ENCODE peak calls at places on chromosomes 6 and 20, in five cellular contexts. One of them, this sample, is unnamed.

GRCh38 chr20:64161595-64162238 is 2.5 kb upstream of the MYT1 start:
- DNase-seq in fibroblast of the aortic adventitia: peak
- DNase-seq in ovary: peak
- DNase-seq in body of pancreas: peak
- DNase-seq in stomach: no peak
- DNase-seq in this sample: peak

GRCh38 chr6:137880633-137881521 is 13.8 kb downstream of the TNFAIP3 start:
- DNase-seq in body of pancreas: no peak
- DNase-seq in ovary: no peak
- DNase-seq in fibroblast of the aortic adventitia: no peak
- DNase-seq in stomach: no peak
- DNase-seq in this sample: no peak

GRCh38 chr6:139600919-139601470 is 226.5 kb upstream of the CITED2 start:
- DNase-seq in ovary: no peak
- DNase-seq in fibroblast of the aortic adventitia: no peak
- DNase-seq in stomach: no peak
- DNase-seq in body of pancreas: no peak
- DNase-seq in this sample: no peak

GRCh38 chr6:137217801-137218472 is 1.2 kb downstream of the IFNGR1 start:
- DNase-seq in body of pancreas: peak
- DNase-seq in stomach: no peak
- DNase-seq in ovary: no peak
- DNase-seq in fibroblast of the aortic adventitia: peak
- DNase-seq in this sample: no peak

GRCh38 chr6:55758156-55758942 is 117.0 kb downstream of the BMP5 start:
- DNase-seq in fibroblast of the aortic adventitia: peak
- DNase-seq in ovary: no peak
- DNase-seq in body of pancreas: peak
- DNase-seq in stomach: no peak
- DNase-seq in this sample: no peak

GRCh38 chr6:7033202-7033601 is 74.6 kb upstream of the RREB1 start:
- DNase-seq in stomach: no peak
- DNase-seq in body of pancreas: peak
- DNase-seq in ovary: no peak
- DNase-seq in fibroblast of the aortic adventitia: no peak
- DNase-seq in this sample: no peak

GRCh38 chr6:168641455-168641854 is 200.5 kb downstream of the SMOC2 start:
- DNase-seq in fibroblast of the aortic adventitia: peak
- DNase-seq in ovary: no peak
- DNase-seq in stomach: no peak
- DNase-seq in body of pancreas: no peak
- DNase-seq in this sample: no peak

GRCh38 chr6:163340201-163340887 is 74.2 kb upstream of the QKI start:
- DNase-seq in body of pancreas: no peak
- DNase-seq in stomach: no peak
- DNase-seq in fibroblast of the aortic adventitia: no peak
- DNase-seq in ovary: no peak
- DNase-seq in this sample: no peak

GRCh38 chr20:25720285-25720684 is 23.6 kb upstream of the ZNF337 start:
- DNase-seq in ovary: no peak
- DNase-seq in fibroblast of the aortic adventitia: no peak
- DNase-seq in body of pancreas: no peak
- DNase-seq in stomach: no peak
- DNase-seq in this sample: no peak

GRCh38 chr20:56400001-56400640 is 7.7 kb downstream of the CSTF1 start:
- DNase-seq in stomach: peak
- DNase-seq in body of pancreas: peak
- DNase-seq in fibroblast of the aortic adventitia: peak
- DNase-seq in ovary: no peak
- DNase-seq in this sample: no peak

GRCh38 chr6:139240161-139241010 is 51.4 kb downstream of the TXLNB start:
- DNase-seq in body of pancreas: peak
- DNase-seq in stomach: peak
- DNase-seq in fibroblast of the aortic adventitia: peak
- DNase-seq in ovary: no peak
- DNase-seq in this sample: peak

GRCh38 chr6:155254139-155254538 is 9.7 kb upstream of the CLDN20 start:
- DNase-seq in ovary: no peak
- DNase-seq in stomach: no peak
- DNase-seq in body of pancreas: no peak
- DNase-seq in fibroblast of the aortic adventitia: no peak
- DNase-seq in this sample: no peak

GRCh38 chr6:12060780-12061619 is 48.9 kb downstream of the HIVEP1 start:
- DNase-seq in stomach: peak
- DNase-seq in ovary: no peak
- DNase-seq in body of pancreas: peak
- DNase-seq in fibroblast of the aortic adventitia: no peak
- DNase-seq in this sample: no peak

GRCh38 chr6:102417368-102417767 is 1023.9 kb downstream of the GRIK2 start:
- DNase-seq in stomach: no peak
- DNase-seq in ovary: no peak
- DNase-seq in fibroblast of the aortic adventitia: no peak
- DNase-seq in body of pancreas: no peak
- DNase-seq in this sample: no peak

GRCh38 chr6:583639-584038 is 73.3 kb downstream of the HUS1B start:
- DNase-seq in ovary: no peak
- DNase-seq in stomach: no peak
- DNase-seq in fibroblast of the aortic adventitia: no peak
- DNase-seq in body of pancreas: no peak
- DNase-seq in this sample: no peak

GRCh38 chr6:88538130-88538706 is 372.1 kb upstream of the CNR1 start:
- DNase-seq in fibroblast of the aortic adventitia: no peak
- DNase-seq in ovary: no peak
- DNase-seq in body of pancreas: no peak
- DNase-seq in stomach: no peak
- DNase-seq in this sample: no peak

GRCh38 chr6:23704655-23705054 is 421.4 kb upstream of the NRSN1 start:
- DNase-seq in body of pancreas: no peak
- DNase-seq in ovary: no peak
- DNase-seq in stomach: no peak
- DNase-seq in fibroblast of the aortic adventitia: no peak
- DNase-seq in this sample: no peak

GRCh38 chr6:154622618-154623336 is 110.4 kb upstream of the SCAF8 start:
- DNase-seq in fibroblast of the aortic adventitia: no peak
- DNase-seq in stomach: peak
- DNase-seq in body of pancreas: peak
- DNase-seq in ovary: no peak
- DNase-seq in this sample: no peak

GRCh38 chr20:36303831-36304230 is 2.3 kb upstream of the DLGAP4 start:
- DNase-seq in body of pancreas: no peak
- DNase-seq in ovary: no peak
- DNase-seq in stomach: peak
- DNase-seq in fibroblast of the aortic adventitia: no peak
- DNase-seq in this sample: no peak

GRCh38 chr6:144749263-144749662 is 464.1 kb downstream of the UTRN start:
- DNase-seq in stomach: no peak
- DNase-seq in fibroblast of the aortic adventitia: no peak
- DNase-seq in body of pancreas: no peak
- DNase-seq in ovary: no peak
- DNase-seq in this sample: no peak

GRCh38 chr6:12009904-12010634 is 2.0 kb upstream of the HIVEP1 start:
- DNase-seq in body of pancreas: no peak
- DNase-seq in ovary: no peak
- DNase-seq in fibroblast of the aortic adventitia: peak
- DNase-seq in stomach: no peak
- DNase-seq in this sample: no peak

GRCh38 chr6:134077301-134077700 is 24.9 kb upstream of the SLC2A12 start:
- DNase-seq in body of pancreas: no peak
- DNase-seq in ovary: no peak
- DNase-seq in stomach: no peak
- DNase-seq in fibroblast of the aortic adventitia: peak
- DNase-seq in this sample: no peak

GRCh38 chr6:8589941-8590676 is 154.8 kb upstream of the SLC35B3 start:
- DNase-seq in ovary: no peak
- DNase-seq in body of pancreas: no peak
- DNase-seq in stomach: no peak
- DNase-seq in fibroblast of the aortic adventitia: no peak
- DNase-seq in this sample: no peak

GRCh38 chr6:108113557-108114519 is 39.3 kb upstream of the OSTM1 start:
- DNase-seq in body of pancreas: peak
- DNase-seq in stomach: no peak
- DNase-seq in ovary: peak
- DNase-seq in fibroblast of the aortic adventitia: peak
- DNase-seq in this sample: no peak

GRCh38 chr6:42138630-42139619 is 3.5 kb downstream of the C6orf132 start:
- DNase-seq in body of pancreas: no peak
- DNase-seq in ovary: no peak
- DNase-seq in fibroblast of the aortic adventitia: no peak
- DNase-seq in stomach: no peak
- DNase-seq in this sample: peak

GRCh38 chr20:992801-993535 is 9.1 kb downstream of the RSPO4 start:
- DNase-seq in stomach: no peak
- DNase-seq in ovary: no peak
- DNase-seq in body of pancreas: no peak
- DNase-seq in fibroblast of the aortic adventitia: no peak
- DNase-seq in this sample: no peak

GRCh38 chr6:136566007-136566487 is 15.8 kb upstream of the MAP7 start:
- DNase-seq in ovary: no peak
- DNase-seq in stomach: peak
- DNase-seq in body of pancreas: peak
- DNase-seq in fibroblast of the aortic adventitia: no peak
- DNase-seq in this sample: peak

GRCh38 chr20:57387463-57387862 is 3.7 kb upstream of the RBM38 start:
- DNase-seq in body of pancreas: no peak
- DNase-seq in stomach: no peak
- DNase-seq in fibroblast of the aortic adventitia: no peak
- DNase-seq in ovary: no peak
- DNase-seq in this sample: no peak

GRCh38 chr20:38119446-38119845 is 45.6 kb downstream of the TGM2 start:
- DNase-seq in body of pancreas: no peak
- DNase-seq in fibroblast of the aortic adventitia: no peak
- DNase-seq in stomach: peak
- DNase-seq in ovary: no peak
- DNase-seq in this sample: no peak

GRCh38 chr6:90294989-90295853 is 1.4 kb downstream of the BACH2 start:
- DNase-seq in body of pancreas: peak
- DNase-seq in fibroblast of the aortic adventitia: peak
- DNase-seq in stomach: peak
- DNase-seq in ovary: peak
- DNase-seq in this sample: no peak

GRCh38 chr20:52224920-52225319 is 33.3 kb upstream of the ZFP64 start:
- DNase-seq in ovary: no peak
- DNase-seq in body of pancreas: no peak
- DNase-seq in fibroblast of the aortic adventitia: no peak
- DNase-seq in stomach: no peak
- DNase-seq in this sample: no peak

GRCh38 chr20:52217689-52218395 is 26.3 kb upstream of the ZFP64 start:
- DNase-seq in fibroblast of the aortic adventitia: no peak
- DNase-seq in body of pancreas: no peak
- DNase-seq in stomach: no peak
- DNase-seq in ovary: no peak
- DNase-seq in this sample: no peak

DNA sequence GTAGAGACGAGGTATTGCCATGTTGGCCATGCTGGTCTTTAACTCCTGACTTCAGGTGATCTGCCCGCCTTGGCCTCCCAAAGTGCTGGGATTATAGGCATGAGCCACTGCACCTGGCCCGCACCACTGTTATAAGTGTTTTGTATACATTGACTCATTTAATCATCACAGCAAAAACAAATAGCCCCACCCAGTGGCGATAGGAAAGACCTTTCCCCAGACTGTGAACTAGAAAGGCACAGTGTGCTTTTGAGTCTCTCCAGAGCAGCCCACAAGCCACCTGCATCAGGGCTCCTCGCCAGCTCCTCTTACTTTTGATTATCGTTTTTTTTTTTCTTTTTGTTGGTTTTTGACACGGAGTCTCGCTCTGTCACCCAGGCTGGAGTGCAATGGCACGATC is 27.9 kb upstream of the ZFP64 start:
- DNase-seq in ovary: no peak
- DNase-seq in fibroblast of the aortic adventitia: no peak
- DNase-seq in stomach: peak
- DNase-seq in body of pancreas: no peak
- DNase-seq in this sample: peak
- TF ChIP-seq CTCF in ovary: no peak
- TF ChIP-seq CTCF in fibroblast of the aortic adventitia: no peak
- TF ChIP-seq CTCF in stomach: no peak
- TF ChIP-seq CTCF in body of pancreas: no peak
- TF ChIP-seq CTCF in this sample: peak

DNA sequence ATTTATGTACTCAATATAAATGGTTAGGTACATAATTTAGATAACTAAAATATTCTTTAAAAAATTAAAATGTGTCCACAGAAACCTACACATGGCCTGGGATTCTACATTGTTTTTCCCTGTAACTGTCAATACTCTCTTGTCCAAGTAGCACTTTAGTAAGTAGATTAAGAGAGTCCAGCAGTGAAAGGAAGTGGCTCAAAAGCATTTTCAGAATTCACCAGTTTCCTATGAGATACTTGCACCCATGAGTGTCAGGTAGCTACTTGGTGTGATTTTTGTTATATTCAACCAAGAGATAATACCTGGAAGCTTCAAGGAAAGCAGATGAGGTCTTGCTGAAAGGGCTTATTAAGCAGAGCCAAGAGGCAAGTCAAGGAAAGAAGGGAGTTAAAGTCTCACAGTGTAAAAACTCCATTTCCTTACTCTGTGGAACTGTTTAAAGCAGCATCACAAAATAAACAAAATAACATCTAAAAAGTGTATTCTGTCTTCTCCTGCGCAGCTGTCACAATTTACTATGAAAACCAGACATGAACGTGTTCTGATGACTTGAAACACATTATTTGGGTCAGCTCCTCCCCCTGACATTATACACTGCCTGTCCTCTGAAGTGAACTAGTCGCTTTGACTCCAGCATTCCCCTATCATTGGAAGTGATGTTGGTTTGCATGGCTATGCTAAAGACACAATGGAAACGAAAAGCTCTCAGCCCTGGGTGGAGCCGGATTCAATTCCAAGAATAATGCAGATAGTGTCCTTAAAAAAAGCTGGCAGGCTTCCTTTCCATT is 126.1 kb downstream of the FYN start:
- DNase-seq in stomach: no peak
- DNase-seq in ovary: no peak
- DNase-seq in body of pancreas: no peak
- DNase-seq in fibroblast of the aortic adventitia: no peak
- DNase-seq in this sample: no peak
- H3K4me3 ChIP-seq in stomach: no peak
- H3K4me3 ChIP-seq in ovary: no peak
- H3K4me3 ChIP-seq in body of pancreas: no peak
- H3K4me3 ChIP-seq in fibroblast of the aortic adventitia: no peak
- H3K4me3 ChIP-seq in this sample: no peak

DNA sequence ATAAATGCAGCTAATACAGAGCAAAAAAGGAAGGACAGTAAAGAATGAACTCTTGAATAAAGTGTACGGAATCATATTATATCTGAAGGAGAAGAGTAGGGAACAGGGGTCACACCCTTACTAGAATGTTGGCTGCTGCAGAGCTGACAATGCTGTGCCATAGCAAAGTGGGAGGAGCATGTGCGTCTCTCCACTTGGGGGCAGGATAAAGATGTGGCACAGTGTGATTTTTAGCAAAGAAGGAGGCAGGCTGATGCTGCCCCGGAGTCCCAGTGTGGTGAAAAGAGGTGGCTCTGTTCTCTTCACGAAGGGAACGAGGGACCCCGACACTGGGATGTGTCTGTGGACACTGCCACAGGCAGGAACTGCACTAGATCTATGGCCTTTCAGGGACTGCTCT is 67.5 kb downstream of the INSM1 start:
- DNase-seq in ovary: no peak
- DNase-seq in stomach: no peak
- DNase-seq in fibroblast of the aortic adventitia: no peak
- DNase-seq in body of pancreas: no peak
- DNase-seq in this sample: no peak
- TF ChIP-seq CTCF in ovary: no peak
- TF ChIP-seq CTCF in stomach: no peak
- TF ChIP-seq CTCF in fibroblast of the aortic adventitia: no peak
- TF ChIP-seq CTCF in body of pancreas: no peak
- TF ChIP-seq CTCF in this sample: peak

GRCh38 chr20:44187763-44188709 is 1.0 kb upstream of the JPH2 start:
- DNase-seq in ovary: no peak
- DNase-seq in body of pancreas: peak
- DNase-seq in fibroblast of the aortic adventitia: peak
- DNase-seq in stomach: no peak
- DNase-seq in this sample: peak
- H3K4me3 ChIP-seq in ovary: peak
- H3K4me3 ChIP-seq in body of pancreas: no peak
- H3K4me3 ChIP-seq in fibroblast of the aortic adventitia: peak
- H3K4me3 ChIP-seq in stomach: peak
- H3K4me3 ChIP-seq in this sample: no peak

This sample was measured in LNCaP clone FGC.